ENCODE peak calls at places on chromosomes 3 and 15, in four cellular contexts. E, Q, M and K are unnamed samples.

GRCh38 chr3:186254676-186255665 is 107.1 kb downstream of the DGKG start:
- DNase-seq in E (no peak), Q (no peak), M (no peak), K (peak)

GRCh38 chr3:47612879-47613278 is 34.2 kb upstream of the CSPG5 start:
- DNase-seq in E (no peak), Q (no peak), M (no peak), K (no peak)

GRCh38 chr15:42059661-42060476 is 34.5 kb downstream of the PLA2G4D start:
- DNase-seq in E (no peak), Q (no peak), M (peak), K (peak)

GRCh38 chr3:46730819-46731218 is 13.2 kb upstream of the PRSS50 start:
- DNase-seq in E (no peak), Q (no peak), M (no peak), K (no peak)

GRCh38 chr3:126538966-126539365 is 15.0 kb downstream of the CHST13 start:
- DNase-seq in E (no peak), Q (no peak), M (no peak), K (no peak)

GRCh38 chr15:51619331-51620033 is 3.1 kb downstream of the DMXL2 start:
- DNase-seq in E (no peak), Q (no peak), M (no peak), K (no peak)

GRCh38 chr3:13656584-13657301 is 107.8 kb downstream of the FBLN2 start:
- DNase-seq in E (no peak), Q (no peak), M (no peak), K (no peak)

GRCh38 chr3:116280130-116280740 is 165.1 kb downstream of the LSAMP start:
- DNase-seq in E (no peak), Q (no peak), M (no peak), K (no peak)

GRCh38 chr15:41281236-41281635 is 50.2 kb downstream of the CHP1 start:
- DNase-seq in E (no peak), Q (no peak), M (no peak), K (no peak)

GRCh38 chr15:31177936-31178335 is 76.4 kb upstream of the TRPM1 start:
- DNase-seq in E (no peak), Q (no peak), M (no peak), K (no peak)

GRCh38 chr3:136135039-136135802 is 60.9 kb downstream of the MSL2 start:
- DNase-seq in E (no peak), Q (no peak), M (no peak), K (no peak)

GRCh38 chr3:96961576-96961975 is 147.2 kb downstream of the EPHA6 start:
- DNase-seq in E (no peak), Q (no peak), M (no peak), K (no peak)

GRCh38 chr15:75104804-75105557 is 81.6 kb downstream of the PPCDC start:
- DNase-seq in E (no peak), Q (no peak), M (no peak), K (no peak)

GRCh38 chr15:68631621-68632051 is 52.8 kb downstream of the CORO2B start:
- DNase-seq in E (peak), Q (no peak), M (peak), K (peak)

GRCh38 chr3:40765884-40766283 is 241.1 kb downstream of the ZNF621 start:
- DNase-seq in E (no peak), Q (no peak), M (no peak), K (no peak)

GRCh38 chr3:153319691-153320552 is 157.9 kb downstream of the RAP2B start:
- DNase-seq in E (no peak), Q (no peak), M (no peak), K (no peak)

GRCh38 chr3:48232232-48232631 is 8.7 kb upstream of the ZNF589 start:
- DNase-seq in E (no peak), Q (no peak), M (no peak), K (no peak)